ENCODE peak calls at places on chromosomes 7 and 10, in eight cellular contexts. O is sigmoid colon; X is MM.1S; R is mesendoderm; I is CD8-positive, alpha-beta memory T cell; U is A549; H is SJSA1; V is right cardiac atrium. C is an unnamed sample.

GRCh38 chr10:7625836-7626235 is 40.9 kb downstream of the ITIH5 start:
- DNase-seq in O (peak), X (no peak), R (no peak), I (no peak), U (no peak), H (no peak), V (no peak), C (no peak)

GRCh38 chr7:71784781-71785180 is 627.4 kb downstream of the CALN1 start:
- DNase-seq in O (no peak), X (no peak), R (no peak), I (no peak), U (no peak), H (no peak), V (no peak), C (no peak)

GRCh38 chr7:4227105-4228010 is 454.7 kb upstream of the FOXK1 start:
- DNase-seq in O (no peak), X (no peak), R (no peak), I (no peak), U (no peak), H (no peak), V (no peak), C (peak)

GRCh38 chr7:22110881-22111280 is 165.2 kb upstream of the CDCA7L start:
- DNase-seq in O (no peak), X (no peak), R (no peak), I (no peak), U (no peak), H (no peak), V (no peak), C (no peak)

GRCh38 chr7:28955723-28956607 is 2.2 kb downstream of the TRIL start:
- DNase-seq in O (peak), X (peak), R (peak), I (no peak), U (peak), H (peak), V (peak), C (peak)

GRCh38 chr7:72540923-72541322 is 128.8 kb upstream of the CALN1 start:
- DNase-seq in O (no peak), X (no peak), R (no peak), I (no peak), U (no peak), H (no peak), V (no peak), C (no peak)

GRCh38 chr7:4030346-4030745 is 651.7 kb upstream of the FOXK1 start:
- DNase-seq in O (no peak), X (no peak), R (no peak), I (no peak), U (no peak), H (no peak), V (no peak), C (no peak)

GRCh38 chr7:77904252-77904651 is 105.7 kb downstream of the PHTF2 start:
- DNase-seq in O (no peak), X (no peak), R (no peak), I (no peak), U (no peak), H (no peak), V (no peak), C (no peak)

GRCh38 chr7:131222171-131222570 is 105.5 kb upstream of the MKLN1 start:
- DNase-seq in O (no peak), X (no peak), R (no peak), I (no peak), U (no peak), H (no peak), V (no peak), C (no peak)

GRCh38 chr7:82017334-82017943 is 247.6 kb upstream of the HGF start:
- DNase-seq in O (no peak), X (peak), R (peak), I (no peak), U (peak), H (peak), V (no peak), C (no peak)

GRCh38 chr7:981793-982510 is 1.0 kb upstream of the CYP2W1 start:
- DNase-seq in O (no peak), X (no peak), R (no peak), I (no peak), U (no peak), H (no peak), V (no peak), C (no peak)

GRCh38 chr7:984361-985126 is 1.6 kb downstream of the CYP2W1 start:
- DNase-seq in O (no peak), X (no peak), R (no peak), I (no peak), U (no peak), H (no peak), V (no peak), C (no peak)

GRCh38 chr7:983182-984071 is 446 bp downstream of the CYP2W1 start:
- DNase-seq in O (no peak), X (no peak), R (no peak), I (no peak), U (no peak), H (no peak), V (no peak), C (no peak)

GRCh38 chr7:985127-985416 is 2.1 kb downstream of the CYP2W1 start:
- DNase-seq in O (no peak), X (no peak), R (no peak), I (no peak), U (no peak), H (no peak), V (no peak), C (no peak)

DNA sequence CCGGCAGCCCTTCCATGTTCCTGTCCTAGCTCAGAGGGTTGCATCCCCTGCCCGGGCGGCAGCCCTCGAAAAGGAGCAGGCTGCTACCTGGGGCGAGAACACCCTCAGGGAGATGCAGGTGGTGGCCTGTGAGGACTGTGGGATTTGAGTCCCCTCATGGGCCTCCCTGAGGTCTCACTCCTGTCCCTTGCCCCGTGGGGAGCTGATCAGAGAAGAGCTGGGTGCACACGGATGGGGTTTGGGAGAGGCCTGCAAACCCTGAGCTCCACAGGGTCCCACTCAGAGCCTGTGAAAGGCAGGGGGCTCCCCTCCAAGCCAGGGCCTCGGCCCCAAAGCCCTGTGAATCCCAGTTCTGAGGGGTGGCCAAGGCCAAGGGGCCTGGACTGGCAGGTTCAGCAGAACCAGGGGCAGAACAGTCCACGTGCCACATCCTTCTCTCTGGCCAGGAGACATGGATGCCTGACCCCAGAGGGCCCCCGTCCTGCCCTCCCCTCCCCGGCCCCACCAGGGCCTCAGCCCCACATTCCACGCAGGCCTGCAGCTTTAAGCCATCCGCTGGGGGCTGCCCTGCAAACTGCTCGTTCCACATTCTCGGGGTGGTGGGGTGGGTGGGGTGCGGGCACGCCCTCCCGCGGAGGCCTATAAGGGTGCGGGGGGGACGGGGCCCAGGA is at the start of gene CYP2W1:
- DNase-seq in O (no peak), X (no peak), R (no peak), I (no peak), U (no peak), H (no peak), V (no peak), C (no peak)
- H3K4me3 ChIP-seq in O (no peak), X (no peak), R (no peak), I (no peak), U (no peak), H (no peak), V (no peak), C (no peak)

DNA sequence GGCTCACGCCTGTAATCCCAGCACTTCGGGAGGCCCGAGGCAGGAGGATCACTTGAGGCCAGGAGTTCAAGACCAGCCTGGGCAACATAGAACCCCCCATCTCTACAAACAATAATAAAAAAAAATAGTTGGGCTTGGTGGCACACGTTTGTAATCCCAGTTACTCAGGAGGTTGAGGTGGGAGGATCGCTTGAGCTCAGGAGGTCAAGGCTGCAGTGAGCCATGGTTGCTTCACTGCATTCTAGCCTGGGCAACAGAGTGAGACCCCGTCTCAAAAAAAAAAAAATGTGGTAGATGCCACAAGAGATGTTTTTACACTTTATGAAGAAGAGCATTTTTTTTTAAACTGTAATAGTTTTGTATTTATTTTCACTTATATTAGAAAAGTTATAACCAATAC is 12.8 kb downstream of the NYAP1 start:
- DNase-seq in O (no peak), X (no peak), R (no peak), I (no peak), U (no peak), H (no peak), V (no peak), C (no peak)
- H3K4me3 ChIP-seq in O (no peak), X (no peak), R (no peak), I (no peak), U (no peak), H (no peak), V (no peak), C (no peak)

GRCh38 chr10:72087969-72088878 is at the start of gene SPOCK2:
- DNase-seq in O (no peak), X (no peak), R (peak), I (peak), U (no peak), H (no peak), V (no peak), C (peak)

GRCh38 chr10:72085864-72086465 is 2.4 kb downstream of the SPOCK2 start:
- DNase-seq in O (no peak), X (no peak), R (no peak), I (no peak), U (no peak), H (no peak), V (no peak), C (peak)

GRCh38 chr10:72088879-72089585 is 681 bp upstream of the SPOCK2 start:
- DNase-seq in O (no peak), X (no peak), R (peak), I (no peak), U (no peak), H (no peak), V (peak), C (peak)

GRCh38 chr10:72086466-72087391 is 1.6 kb downstream of the SPOCK2 start:
- DNase-seq in O (no peak), X (no peak), R (peak), I (peak), U (no peak), H (no peak), V (no peak), C (peak)

DNA sequence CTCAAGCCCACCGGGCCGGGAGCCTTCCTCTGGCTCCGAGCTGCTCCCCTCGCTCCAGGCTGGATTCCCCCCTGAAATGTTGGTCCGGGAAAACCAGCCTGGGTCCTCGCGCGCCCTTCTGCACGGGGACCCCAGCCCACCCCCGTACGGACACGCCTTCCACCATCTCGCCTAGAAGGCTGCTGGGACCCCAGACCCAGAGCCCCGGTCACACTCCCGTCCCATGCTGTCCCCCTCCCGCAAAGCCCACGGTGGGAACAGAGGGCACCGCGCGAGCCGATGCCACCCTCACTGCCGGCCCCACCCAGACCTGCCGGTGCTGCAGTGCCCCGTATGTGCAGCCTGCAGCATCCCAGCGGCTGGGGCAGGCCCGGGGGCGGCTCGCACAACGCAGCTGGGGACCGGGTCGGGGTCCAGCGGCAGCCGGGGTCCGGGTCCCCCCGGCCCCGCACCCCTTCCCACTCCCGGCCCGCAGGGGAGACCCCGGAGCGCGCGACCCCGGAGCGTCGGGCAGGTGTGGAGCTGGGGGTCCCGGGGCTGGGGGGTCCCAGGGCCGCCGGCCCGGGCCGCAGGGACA is 871 bp downstream of the SPOCK2 start:
- DNase-seq in O (no peak), X (no peak), R (no peak), I (peak), U (no peak), H (no peak), V (no peak), C (peak)
- H3K4me3 ChIP-seq in O (peak), X (peak), R (peak), I (peak), U (no peak), H (no peak), V (peak), C (peak)

DNA sequence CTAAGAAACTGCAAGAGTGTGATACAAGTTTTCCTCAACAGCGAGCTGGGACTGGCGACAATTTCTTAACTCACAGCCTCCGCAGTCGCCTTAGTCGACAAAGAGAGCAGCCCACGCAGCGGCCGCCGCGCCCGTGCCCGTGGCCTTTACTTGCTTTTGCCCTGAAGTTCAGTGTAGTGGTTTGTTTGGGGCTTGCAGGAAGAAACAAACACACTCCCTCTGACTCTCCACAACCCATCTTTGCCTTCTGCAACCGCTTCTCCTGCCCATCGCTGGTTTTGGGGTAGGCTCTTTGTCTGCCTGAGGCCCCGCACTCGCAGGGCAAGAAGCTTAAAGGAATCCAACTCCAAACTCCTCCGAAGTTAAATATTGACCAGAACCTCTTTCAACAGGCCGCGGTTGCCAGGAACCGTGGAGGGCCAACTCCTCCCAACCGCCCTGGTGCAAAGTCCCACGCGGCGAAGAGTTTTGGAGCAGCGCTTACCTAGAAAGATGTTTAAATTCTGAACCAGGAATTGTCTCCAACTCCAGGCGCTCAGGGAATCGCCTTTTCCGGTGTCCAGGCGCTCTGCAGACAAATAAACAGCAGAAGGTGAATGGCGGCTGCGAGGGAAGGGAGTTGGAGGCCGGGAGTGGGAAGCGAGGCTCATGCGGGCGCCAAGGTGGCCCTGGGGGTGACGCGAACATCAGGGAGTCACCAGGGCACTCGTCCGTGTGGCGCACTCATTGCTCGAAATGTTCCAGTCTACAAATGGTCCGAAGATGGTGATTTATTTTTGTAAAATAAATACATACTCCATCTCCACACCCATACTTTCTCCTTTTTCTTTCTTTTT is 8.3 kb downstream of the HOXA4 start:
- DNase-seq in O (no peak), X (no peak), R (no peak), I (no peak), U (peak), H (no peak), V (no peak), C (peak)
- H3K4me3 ChIP-seq in O (peak), X (no peak), R (no peak), I (no peak), U (peak), H (no peak), V (peak), C (no peak)

GRCh38 chr10:124094419-124094785 is 1.0 kb upstream of the CHST15 start:
- DNase-seq in O (no peak), X (peak), R (no peak), I (no peak), U (no peak), H (no peak), V (no peak), C (no peak)
- H3K4me3 ChIP-seq in O (peak), X (peak), R (no peak), I (no peak), U (peak), H (no peak), V (no peak), C (peak)

GRCh38 chr7:111090834-111091233 is at the start of gene LRRN3:
- DNase-seq in O (no peak), X (no peak), R (no peak), I (no peak), U (no peak), H (no peak), V (peak), C (no peak)
- H3K4me3 ChIP-seq in O (peak), X (peak), R (no peak), I (peak), U (no peak), H (no peak), V (peak), C (no peak)

DNA sequence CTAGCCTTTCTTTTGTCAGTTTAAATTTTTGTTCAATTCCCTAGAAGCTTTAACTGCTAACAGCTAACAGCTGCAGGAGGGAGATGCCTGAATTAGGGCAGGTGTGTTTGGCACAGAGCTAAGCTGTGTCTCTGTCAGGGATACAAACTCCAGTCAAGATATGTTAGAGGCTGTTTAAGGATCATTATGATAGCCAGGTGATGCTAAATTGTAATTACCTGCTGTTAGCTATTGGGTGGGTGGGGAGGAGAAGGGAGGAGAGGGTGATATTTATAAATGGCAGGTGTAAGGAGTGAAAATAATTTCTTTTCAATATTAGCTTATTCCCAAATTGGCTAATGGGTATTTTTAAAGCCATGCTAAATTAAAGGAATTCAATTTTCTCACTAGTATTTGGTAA is at the start of gene WEE2:
- DNase-seq in O (no peak), X (no peak), R (no peak), I (no peak), U (no peak), H (no peak), V (no peak), C (no peak)
- H3K4me3 ChIP-seq in O (no peak), X (no peak), R (no peak), I (no peak), U (no peak), H (no peak), V (no peak), C (no peak)

GRCh38 chr10:69452676-69453415 is 1.6 kb downstream of the TSPAN15 start:
- DNase-seq in O (peak), X (no peak), R (no peak), I (no peak), U (no peak), H (no peak), V (no peak), C (no peak)

GRCh38 chr10:69446650-69447151 is 4.6 kb upstream of the TSPAN15 start:
- DNase-seq in O (peak), X (no peak), R (no peak), I (no peak), U (peak), H (peak), V (no peak), C (no peak)

GRCh38 chr10:69451209-69451783 is at the start of gene TSPAN15:
- DNase-seq in O (peak), X (peak), R (peak), I (peak), U (peak), H (peak), V (peak), C (peak)

GRCh38 chr10:69451784-69452251 is 553 bp downstream of the TSPAN15 start:
- DNase-seq in O (peak), X (no peak), R (peak), I (no peak), U (peak), H (no peak), V (no peak), C (peak)

DNA sequence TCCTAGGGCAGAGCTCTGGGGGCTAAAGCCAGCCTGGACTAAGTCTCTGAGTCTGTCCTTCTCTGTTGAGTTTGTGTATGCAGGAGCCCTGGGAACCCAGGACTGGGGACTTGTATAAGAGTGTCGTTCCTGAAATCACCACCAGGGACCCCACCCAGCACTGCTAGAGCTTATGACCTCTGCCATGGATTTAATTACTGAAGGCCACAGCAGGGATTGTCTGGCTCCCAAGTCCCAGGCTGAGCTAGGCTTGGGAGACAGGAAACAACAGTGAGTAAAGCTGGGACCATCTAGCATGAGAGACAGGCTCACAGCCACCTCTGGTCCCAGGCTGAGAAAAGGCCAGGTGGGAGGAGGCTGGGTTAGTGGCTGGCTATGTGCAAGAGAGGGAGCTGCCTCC is 1.4 kb upstream of the TSPAN15 start:
- DNase-seq in O (peak), X (peak), R (peak), I (peak), U (peak), H (peak), V (peak), C (peak)
- H3K4me3 ChIP-seq in O (no peak), X (no peak), R (no peak), I (no peak), U (peak), H (no peak), V (no peak), C (no peak)